ENCODE peak calls at places on chromosomes 6 and 20, in five cellular contexts. B is small intestine; O is activated CD8-positive, alpha-beta memory T cell treated with anti-CD3 and anti-CD28 coated beads for 48 hours; P is stimulated activated CD8-positive, alpha-beta memory T cell treated with anti-CD3 and anti-CD28 coated beads, Interleukin-7, amount 100 ng/mL, for 48 hours; V is activated CD4-positive, alpha-beta T cell treated with anti-CD3 and anti-CD28 coated beads, Interleukin-2, amount 50 U/mL, for 24 hours. L is an unnamed sample.
A peak's percentile ranks its signal among the peaks of the same experiment; 100 is the strongest.

GRCh38 chr20:32343438-32343837 is 14.7 kb upstream of the ASXL1 start:
- DNase-seq in B (peak; percentile 91), O (no peak), P (no peak), V (no peak), L (no peak)

GRCh38 chr20:36483919-36484808 is 57.2 kb upstream of the MYL9 start:
- DNase-seq in B (no peak), O (no peak), P (no peak), V (no peak), L (no peak)

GRCh38 chr20:3309226-3309625 is 70.2 kb upstream of the SLC4A11 start:
- DNase-seq in B (no peak), O (no peak), P (no peak), V (no peak), L (no peak)

GRCh38 chr6:134938896-134939295 is 11.0 kb downstream of the ALDH8A1 start:
- DNase-seq in B (no peak), O (no peak), P (peak; percentile 76), V (peak; percentile 73), L (no peak)

GRCh38 chr6:155273438-155273837 is 9.6 kb downstream of the CLDN20 start:
- DNase-seq in B (no peak), O (no peak), P (no peak), V (no peak), L (no peak)

GRCh38 chr20:31722388-31723281 is at the start of gene BCL2L1:
- DNase-seq in B (peak; percentile 85), O (no peak), P (peak; percentile 86), V (peak; percentile 74), L (no peak)

GRCh38 chr20:62061851-62062418 is 3.7 kb downstream of the TAF4 start:
- DNase-seq in B (no peak), O (no peak), P (no peak), V (no peak), L (no peak)

GRCh38 chr20:62587757-62588402 is 54.4 kb upstream of the SLCO4A1 start:
- DNase-seq in B (no peak), O (no peak), P (no peak), V (no peak), L (no peak)

GRCh38 chr6:152218887-152219286 is 411.4 kb downstream of the ESR1 start:
- DNase-seq in B (no peak), O (no peak), P (no peak), V (no peak), L (no peak)

L was measured in omental fat pad.